ENCODE peak calls at places on chromosomes 13 and 19, in five cellular contexts. N is psoas muscle, F is pancreas, R is left ventricle myocardium inferior, B is cardiac muscle cell. D is an unnamed sample.

GRCh38 chr13:90803210-90803609 is 544.3 kb upstream of the MIR17HG start:
- DNase-seq in F (no peak), N (no peak), B (no peak), R (no peak), D (no peak)

GRCh38 chr13:63425131-63425530 is 2009.5 kb upstream of the PCDH20 start:
- DNase-seq in F (no peak), B (no peak), R (no peak), N (no peak), D (no peak)

GRCh38 chr13:100214886-100215285 is 126.0 kb downstream of the PCCA start:
- DNase-seq in R (no peak), B (peak; percentile 78), F (no peak), N (no peak), D (no peak)

GRCh38 chr13:23384111-23384510 is 49.4 kb downstream of the SACS start:
- DNase-seq in R (no peak), N (no peak), F (no peak), B (no peak), D (no peak)

GRCh38 chr19:38250821-38251563 is 5.2 kb downstream of the PPP1R14A start:
- DNase-seq in N (peak; percentile 58), B (peak; percentile 73), F (peak; percentile 62), R (peak; percentile 85), D (peak; percentile 44)

GRCh38 chr13:27820524-27821482 is 28.5 kb downstream of the GSX1 start:
- DNase-seq in B (no peak), N (no peak), F (no peak), R (no peak), D (no peak)

GRCh38 chr19:5125797-5126497 is 157.0 kb downstream of the KDM4B start:
- DNase-seq in B (peak; percentile 42), N (no peak), F (no peak), R (no peak), D (no peak)

GRCh38 chr19:41888926-41889325 is 5.9 kb downstream of the ARHGEF1 start:
- DNase-seq in B (no peak), F (no peak), R (no peak), N (no peak), D (no peak)

GRCh38 chr13:113151745-113152707 is 6.4 kb upstream of the PROZ start:
- DNase-seq in N (peak; percentile 41), B (peak; percentile 70), F (no peak), R (no peak), D (no peak)

GRCh38 chr19:3807574-3808354 is 21.6 kb upstream of the MATK start:
- DNase-seq in R (no peak), F (no peak), B (no peak), N (no peak), D (no peak)
- H3K27ac ChIP-seq in R (peak overlapping the region; percentile 66), F (no peak overlapping the region), B (no peak overlapping the region), N (no peak overlapping the region), D (no peak overlapping the region)

DNA sequence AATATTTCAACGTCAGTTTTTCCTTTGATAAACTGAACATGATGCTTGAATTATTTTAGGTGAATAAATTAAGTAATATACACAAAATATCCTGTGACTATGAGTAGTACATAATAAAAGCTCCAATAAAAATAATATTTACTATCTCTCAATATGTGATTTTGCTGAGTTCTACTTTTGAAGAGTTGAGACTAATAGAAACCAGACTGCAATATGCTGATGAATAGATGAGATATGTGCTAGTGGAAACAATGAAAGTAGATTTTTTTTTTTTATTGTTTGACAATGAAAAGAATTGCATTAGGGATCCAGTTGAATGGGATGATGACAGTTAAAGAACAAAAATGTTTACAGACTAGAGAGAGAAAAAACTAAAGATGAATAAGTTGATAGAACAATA is 16.4 kb upstream of the PCDH20 start:
- DNase-seq in N (no peak), B (no peak), R (no peak), F (no peak), D (no peak)
- TF ChIP-seq CTCF in N (no peak), B (no peak), R (no peak), F (no peak), D (no peak)

GRCh38 chr19:1507763-1508506 is 4.9 kb downstream of the ADAMTSL5 start:
- DNase-seq in N (peak; percentile 91), B (peak; percentile 97), R (peak; percentile 92), F (peak; percentile 93), D (peak; percentile 82)
- H3K4me3 ChIP-seq in N (peak overlapping the region; percentile 64), B (peak overlapping the region; percentile 23), R (peak overlapping the region; percentile 60), F (no peak overlapping the region), D (peak overlapping the region; percentile 11)

DNA sequence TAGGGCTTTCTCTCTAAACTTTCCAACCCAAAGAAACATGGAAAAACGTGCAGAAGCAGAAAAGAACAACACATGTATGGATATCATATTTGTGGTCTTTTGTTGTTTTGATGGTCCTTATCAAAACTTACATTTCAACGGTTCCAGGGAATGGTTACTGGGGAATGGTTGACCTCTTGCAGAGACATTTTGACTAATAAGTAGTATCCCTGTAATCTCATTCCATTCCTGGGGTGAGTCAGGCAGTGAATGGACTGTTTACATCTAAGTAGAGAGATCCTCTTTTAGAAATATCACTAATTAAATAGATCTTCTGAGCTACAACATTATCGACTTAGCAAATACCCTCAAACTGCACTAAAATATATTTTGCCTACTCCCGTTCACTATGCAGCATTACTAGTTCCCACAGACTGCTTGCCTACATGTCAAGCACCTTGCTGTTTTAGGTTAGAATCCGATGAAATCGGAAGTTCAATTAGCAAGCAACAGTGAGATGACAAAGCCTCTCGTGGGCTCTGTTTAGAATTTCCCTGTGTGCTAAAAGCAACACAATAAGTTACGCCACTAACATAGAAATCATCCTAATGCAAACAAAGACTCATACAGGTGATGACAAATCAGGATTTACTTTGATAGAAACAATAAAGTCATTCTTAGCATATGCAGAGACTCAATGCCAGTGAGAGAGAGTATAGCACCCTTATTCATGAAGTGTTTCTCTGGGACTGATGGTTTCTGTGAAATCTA is 797.7 kb upstream of the ARGLU1 start:
- DNase-seq in B (peak; percentile 56), N (no peak), R (no peak), F (no peak), D (no peak)
- H3K27ac ChIP-seq in B (no peak overlapping the region), N (no peak overlapping the region), R (no peak overlapping the region), F (no peak overlapping the region), D (no peak overlapping the region)

DNA sequence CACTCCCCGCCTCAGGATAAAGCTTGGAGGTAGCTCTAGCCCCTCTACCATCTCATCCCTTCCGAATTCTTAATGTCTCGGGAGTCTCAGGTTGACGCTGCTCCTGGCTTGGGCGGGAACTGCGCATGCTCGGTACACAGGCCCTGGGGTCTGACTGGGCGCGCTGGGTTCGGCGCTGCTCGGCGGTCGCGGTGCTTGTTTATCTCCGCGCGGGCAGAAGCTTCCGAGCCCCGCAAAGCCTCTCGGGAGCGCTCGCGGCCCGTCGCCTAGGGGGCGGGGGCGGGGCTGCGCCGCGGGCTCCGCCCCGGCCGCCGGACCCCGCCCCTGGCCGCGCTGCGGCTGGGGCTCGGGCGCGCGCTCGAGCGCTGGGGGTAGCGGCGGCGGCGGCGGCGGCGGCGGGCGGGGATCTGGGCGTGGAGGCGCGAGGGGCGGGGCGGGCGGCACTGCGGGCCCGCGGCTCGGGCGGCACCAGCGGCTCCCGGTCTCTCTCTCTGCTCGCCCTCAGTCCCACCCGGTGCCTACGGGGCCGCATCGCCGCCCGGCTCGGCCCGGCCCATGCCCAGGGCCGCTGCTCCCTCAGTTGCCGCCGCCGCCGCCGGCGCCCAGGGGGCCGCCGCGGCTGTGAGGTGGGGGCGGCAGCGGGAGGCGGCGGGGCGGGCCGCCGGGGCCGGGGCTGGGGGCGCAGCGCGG is at the start of gene RAP2A:
- DNase-seq in N (peak; percentile 90), B (peak; percentile 97), R (peak; percentile 91), F (peak; percentile 83), D (peak; percentile 79)
- TF ChIP-seq CTCF in N (no peak), B (no peak), R (no peak), F (no peak), D (no peak)